ENCODE peak calls at places on chromosomes 6 and 20, in five cellular contexts. S, O, H, G and Q are unnamed samples.

GRCh38 chr6:108005961-108006360 is 48.0 kb upstream of the SEC63 start:
- DNase-seq in S (no peak), O (no peak), H (no peak), G (no peak), Q (no peak)

GRCh38 chr6:116106146-116106545 is 5.5 kb downstream of the NT5DC1 start:
- DNase-seq in S (no peak), O (no peak), H (no peak), G (no peak), Q (no peak)

GRCh38 chr6:54085526-54085925 is 25.7 kb upstream of the MLIP start:
- DNase-seq in S (no peak), O (no peak), H (peak), G (no peak), Q (no peak)

GRCh38 chr20:57292611-57293010 is 26.2 kb upstream of the BMP7 start:
- DNase-seq in S (no peak), O (no peak), H (no peak), G (no peak), Q (no peak)

GRCh38 chr6:98657764-98658163 is 176.6 kb upstream of the POU3F2 start:
- DNase-seq in S (no peak), O (no peak), H (no peak), G (peak), Q (no peak)

GRCh38 chr6:167580512-167580911 is 246.2 kb upstream of the AFDN start:
- DNase-seq in S (no peak), O (no peak), H (no peak), G (no peak), Q (no peak)

GRCh38 chr20:35871311-35871771 is 83.0 kb downstream of the SCAND1 start:
- DNase-seq in S (no peak), O (no peak), H (no peak), G (no peak), Q (no peak)

GRCh38 chr6:33384581-33385020 is 7.0 kb upstream of the KIFC1 start:
- DNase-seq in S (peak), O (no peak), H (no peak), G (no peak), Q (no peak)

GRCh38 chr6:624979-625378 is 31.9 kb downstream of the HUS1B start:
- DNase-seq in S (no peak), O (no peak), H (no peak), G (no peak), Q (peak)

GRCh38 chr6:33768644-33769120 is 20.2 kb downstream of the LEMD2 start:
- DNase-seq in S (peak), O (peak), H (peak), G (peak), Q (peak)

GRCh38 chr6:160221918-160222317 is 36.7 kb downstream of the SLC22A2 start:
- DNase-seq in S (no peak), O (no peak), H (no peak), G (no peak), Q (no peak)

GRCh38 chr6:68738039-68738438 is 103.0 kb downstream of the ADGRB3 start:
- DNase-seq in S (no peak), O (no peak), H (no peak), G (no peak), Q (no peak)

GRCh38 chr6:82555801-82556200 is 192.2 kb downstream of the TPBG start:
- DNase-seq in S (no peak), O (no peak), H (no peak), G (no peak), Q (no peak)

GRCh38 chr6:96015791-96016776 is at the start of gene FUT9:
- DNase-seq in S (no peak), O (peak), H (peak), G (no peak), Q (no peak)

GRCh38 chr6:118551673-118552063 is 3.6 kb downstream of the PLN start:
- DNase-seq in S (no peak), O (no peak), H (no peak), G (no peak), Q (no peak)

GRCh38 chr6:99606670-99607415 is at the start of gene PRDM13:
- DNase-seq in S (no peak), O (no peak), H (no peak), G (no peak), Q (no peak)

GRCh38 chr6:158353851-158354508 is 41.7 kb downstream of the TULP4 start:
- DNase-seq in S (no peak), O (no peak), H (peak), G (no peak), Q (no peak)